ENCODE peak calls at places on chromosomes 16 and 17, in five cellular contexts. One of them, this sample, is unnamed.

GRCh38 chr16:71552698-71553503 is 24.0 kb downstream of the TAT start:
- DNase-seq in IMR-90: no peak
- DNase-seq in H1: no peak
- DNase-seq in neuronal stem cell: no peak
- DNase-seq in mesenchymal stem cell: no peak
- DNase-seq in this sample: no peak

GRCh38 chr17:58666858-58667267 is 25.0 kb downstream of the TEX14 start:
- DNase-seq in IMR-90: peak; percentile 79
- DNase-seq in H1: no peak
- DNase-seq in neuronal stem cell: no peak
- DNase-seq in mesenchymal stem cell: no peak
- DNase-seq in this sample: peak; percentile 41

GRCh38 chr17:19398301-19399181 is 11.6 kb upstream of the MFAP4 start:
- DNase-seq in IMR-90: no peak
- DNase-seq in H1: no peak
- DNase-seq in neuronal stem cell: no peak
- DNase-seq in mesenchymal stem cell: peak; percentile 35
- DNase-seq in this sample: no peak

GRCh38 chr17:44565866-44566443 is 8.7 kb downstream of the FZD2 start:
- DNase-seq in IMR-90: no peak
- DNase-seq in H1: no peak
- DNase-seq in neuronal stem cell: no peak
- DNase-seq in mesenchymal stem cell: no peak
- DNase-seq in this sample: peak; percentile 40

GRCh38 chr17:72429066-72429638 is 308.3 kb downstream of the SOX9 start:
- DNase-seq in IMR-90: no peak
- DNase-seq in H1: no peak
- DNase-seq in neuronal stem cell: no peak
- DNase-seq in mesenchymal stem cell: no peak
- DNase-seq in this sample: no peak

GRCh38 chr16:51759329-51759728 is 608.3 kb upstream of the SALL1 start:
- DNase-seq in IMR-90: no peak
- DNase-seq in H1: no peak
- DNase-seq in neuronal stem cell: no peak
- DNase-seq in mesenchymal stem cell: no peak
- DNase-seq in this sample: no peak

GRCh38 chr17:10699861-10700260 is 2.5 kb downstream of the ADPRM start:
- DNase-seq in IMR-90: no peak
- DNase-seq in H1: no peak
- DNase-seq in neuronal stem cell: no peak
- DNase-seq in mesenchymal stem cell: peak; percentile 41
- DNase-seq in this sample: no peak

GRCh38 chr16:278863-279366 is 1.5 kb upstream of the ARHGDIG start:
- DNase-seq in IMR-90: peak; percentile 17
- DNase-seq in H1: no peak
- DNase-seq in neuronal stem cell: no peak
- DNase-seq in mesenchymal stem cell: peak; percentile 37
- DNase-seq in this sample: no peak

GRCh38 chr17:41338961-41339485 is 11.6 kb downstream of the KRT33A start:
- DNase-seq in IMR-90: peak; percentile 39
- DNase-seq in H1: peak; percentile 3
- DNase-seq in neuronal stem cell: no peak
- DNase-seq in mesenchymal stem cell: peak; percentile 69
- DNase-seq in this sample: no peak

DNA sequence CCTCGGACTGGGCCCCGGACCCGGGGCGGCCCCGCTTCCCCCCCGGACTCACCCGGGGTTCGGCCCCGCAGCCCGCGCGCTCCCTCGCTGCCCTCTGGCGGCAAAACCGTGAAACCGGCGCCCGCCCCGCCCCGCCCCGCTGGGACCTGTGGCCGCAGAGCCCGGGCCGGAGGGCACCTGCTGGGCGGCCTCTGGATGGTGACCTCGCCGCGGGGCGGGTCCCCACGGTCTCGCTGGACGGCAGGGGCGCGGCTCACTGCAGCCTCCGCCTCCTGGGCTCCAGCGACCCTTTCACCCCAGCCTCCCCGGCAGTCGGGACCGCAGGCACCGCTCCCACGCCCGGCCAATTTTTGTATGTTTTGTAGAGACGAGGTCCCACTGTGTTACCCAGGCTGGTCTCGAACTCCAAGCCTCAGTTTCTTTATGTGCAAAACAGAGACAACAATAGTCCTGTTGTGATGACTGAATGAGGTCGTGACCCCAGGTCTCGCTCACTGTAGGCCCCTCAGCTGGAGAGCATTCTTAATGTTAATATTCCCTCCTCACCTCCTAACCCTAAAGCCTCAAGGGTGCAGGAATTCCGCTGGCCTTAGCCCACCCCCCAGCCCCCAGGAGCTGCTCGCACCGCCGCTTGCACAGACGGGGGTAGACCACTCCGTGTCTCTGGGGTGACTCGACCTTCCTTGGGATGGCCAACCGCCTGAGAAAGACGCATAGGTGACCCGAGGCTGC is 33.7 kb upstream of the RPH3AL start:
- DNase-seq in IMR-90: no peak
- DNase-seq in H1: peak; percentile 92
- DNase-seq in neuronal stem cell: peak; percentile 77
- DNase-seq in mesenchymal stem cell: peak; percentile 46
- DNase-seq in this sample: peak; percentile 86
- H2AFZ ChIP-seq in IMR-90: peak overlapping the region; percentile 81
- H2AFZ ChIP-seq in H1: no peak overlapping the region
- H2AFZ ChIP-seq in neuronal stem cell: peak overlapping the region; percentile 49
- H2AFZ ChIP-seq in mesenchymal stem cell: peak overlapping the region; percentile 23
- H2AFZ ChIP-seq in this sample: no peak overlapping the region

DNA sequence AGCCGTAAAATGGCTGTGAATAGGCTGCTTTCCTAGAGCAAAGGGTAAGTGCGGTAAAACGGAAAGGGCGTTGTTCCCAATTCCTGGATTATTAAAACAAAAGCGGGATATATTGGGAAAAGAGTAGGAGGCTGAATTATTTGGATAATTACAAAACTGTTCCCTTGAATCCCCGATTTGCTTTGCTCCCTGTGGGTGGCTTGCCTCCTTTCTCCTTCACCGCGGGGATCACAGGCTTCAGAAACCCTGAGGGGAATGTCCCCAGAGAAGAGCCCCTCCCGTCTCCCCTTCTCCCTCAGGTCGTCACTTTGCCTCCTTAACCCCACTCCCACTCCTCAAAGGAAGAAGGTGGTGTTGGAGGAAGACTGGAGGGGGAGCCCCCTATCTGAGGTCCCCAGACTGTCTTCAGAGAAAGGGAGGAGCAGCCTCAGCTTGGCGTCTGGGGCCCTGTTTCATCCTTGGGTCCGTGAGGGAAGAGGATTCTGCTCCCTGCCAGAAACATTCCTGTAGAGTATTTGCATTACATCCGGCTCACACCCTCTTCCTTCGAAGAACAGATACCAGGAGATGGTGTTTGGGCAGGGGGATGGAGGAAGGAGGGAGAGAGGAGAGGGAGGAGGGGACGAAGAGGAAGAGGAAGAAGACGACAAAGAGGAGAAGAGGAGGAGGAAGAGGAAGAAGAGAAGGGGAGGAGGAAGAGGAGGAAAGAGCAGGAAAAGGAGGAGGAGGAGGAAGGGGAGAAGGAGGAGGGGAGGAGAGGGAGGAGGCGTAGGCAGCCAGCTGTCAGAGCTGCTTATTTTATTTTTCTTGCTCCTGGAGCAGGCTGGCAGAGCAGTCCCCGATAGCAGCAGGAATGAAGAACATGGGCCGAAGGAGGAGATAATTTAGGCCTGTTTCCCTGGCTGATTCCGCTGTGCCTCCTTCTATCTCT is 31.8 kb downstream of the MRM1 start:
- DNase-seq in IMR-90: no peak
- DNase-seq in H1: no peak
- DNase-seq in neuronal stem cell: no peak
- DNase-seq in mesenchymal stem cell: no peak
- DNase-seq in this sample: peak; percentile 70
- H2BK5ac ChIP-seq in IMR-90: no peak overlapping the region
- H2BK5ac ChIP-seq in H1: peak overlapping the region; percentile 49
- H2BK5ac ChIP-seq in neuronal stem cell: no peak overlapping the region
- H2BK5ac ChIP-seq in mesenchymal stem cell: no peak overlapping the region
- H2BK5ac ChIP-seq in this sample: no peak overlapping the region

DNA sequence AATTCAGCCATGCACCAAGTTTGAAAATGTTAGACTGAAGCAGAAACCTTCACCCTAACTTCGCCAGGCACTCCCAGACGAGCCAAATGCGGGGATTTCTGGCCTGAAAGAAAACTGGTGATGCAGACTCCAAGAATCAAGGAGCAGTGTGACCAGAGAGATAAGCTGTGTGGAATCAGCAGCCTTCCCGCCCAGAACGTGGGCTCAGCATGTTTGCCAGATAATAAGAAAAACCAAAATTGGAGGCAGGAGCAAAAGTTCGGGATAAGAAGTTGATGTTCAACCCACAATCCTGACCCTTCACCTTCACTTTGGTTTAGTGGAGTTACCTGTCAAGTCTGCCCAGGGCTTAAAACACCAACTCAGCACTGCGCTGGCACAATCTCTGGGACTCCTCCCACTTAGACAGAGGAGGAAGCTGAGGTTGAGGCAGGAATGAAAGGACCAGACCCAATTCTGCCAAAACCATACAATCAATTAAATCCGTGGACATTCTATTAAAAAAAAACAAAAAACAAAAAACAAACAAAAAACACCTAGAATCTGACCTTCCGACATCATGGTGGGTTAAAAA is 3.0 kb downstream of the SLC43A2 start:
- DNase-seq in IMR-90: no peak
- DNase-seq in H1: no peak
- DNase-seq in neuronal stem cell: no peak
- DNase-seq in mesenchymal stem cell: no peak
- DNase-seq in this sample: no peak
- H2AFZ ChIP-seq in IMR-90: no peak overlapping the region
- H2AFZ ChIP-seq in H1: no peak overlapping the region
- H2AFZ ChIP-seq in neuronal stem cell: no peak overlapping the region
- H2AFZ ChIP-seq in mesenchymal stem cell: no peak overlapping the region
- H2AFZ ChIP-seq in this sample: no peak overlapping the region

GRCh38 chr16:66936462-66936861 is 1.1 kb downstream of the CES2 start:
- DNase-seq in IMR-90: no peak
- DNase-seq in H1: no peak
- DNase-seq in neuronal stem cell: no peak
- DNase-seq in mesenchymal stem cell: no peak
- DNase-seq in this sample: no peak

GRCh38 chr16:66933776-66934137 is 445 bp downstream of the CIAO2B start:
- DNase-seq in IMR-90: peak; percentile 35
- DNase-seq in H1: no peak
- DNase-seq in neuronal stem cell: no peak
- DNase-seq in mesenchymal stem cell: no peak
- DNase-seq in this sample: no peak

GRCh38 chr16:66932076-66932475 is 2.1 kb downstream of the CIAO2B start:
- DNase-seq in IMR-90: no peak
- DNase-seq in H1: no peak
- DNase-seq in neuronal stem cell: no peak
- DNase-seq in mesenchymal stem cell: no peak
- DNase-seq in this sample: no peak

GRCh38 chr16:66935319-66936011 is at the start of gene CES2:
- DNase-seq in IMR-90: peak; percentile 29
- DNase-seq in H1: no peak
- DNase-seq in neuronal stem cell: no peak
- DNase-seq in mesenchymal stem cell: peak; percentile 30
- DNase-seq in this sample: no peak

GRCh38 chr16:66934138-66934838 is at the start of gene CIAO2B:
- DNase-seq in IMR-90: peak; percentile 84
- DNase-seq in H1: peak; percentile 83
- DNase-seq in neuronal stem cell: peak; percentile 63
- DNase-seq in mesenchymal stem cell: peak; percentile 89
- DNase-seq in this sample: peak; percentile 74
- H2BK5ac ChIP-seq in IMR-90: peak within 1 kb of the TSS; percentile 98
- H2BK5ac ChIP-seq in H1: no peak within 1 kb of the TSS
- H2BK5ac ChIP-seq in neuronal stem cell: peak within 1 kb of the TSS; percentile 70
- H2BK5ac ChIP-seq in mesenchymal stem cell: peak within 1 kb of the TSS; percentile 15
- H2BK5ac ChIP-seq in this sample: no peak within 1 kb of the TSS

DNA sequence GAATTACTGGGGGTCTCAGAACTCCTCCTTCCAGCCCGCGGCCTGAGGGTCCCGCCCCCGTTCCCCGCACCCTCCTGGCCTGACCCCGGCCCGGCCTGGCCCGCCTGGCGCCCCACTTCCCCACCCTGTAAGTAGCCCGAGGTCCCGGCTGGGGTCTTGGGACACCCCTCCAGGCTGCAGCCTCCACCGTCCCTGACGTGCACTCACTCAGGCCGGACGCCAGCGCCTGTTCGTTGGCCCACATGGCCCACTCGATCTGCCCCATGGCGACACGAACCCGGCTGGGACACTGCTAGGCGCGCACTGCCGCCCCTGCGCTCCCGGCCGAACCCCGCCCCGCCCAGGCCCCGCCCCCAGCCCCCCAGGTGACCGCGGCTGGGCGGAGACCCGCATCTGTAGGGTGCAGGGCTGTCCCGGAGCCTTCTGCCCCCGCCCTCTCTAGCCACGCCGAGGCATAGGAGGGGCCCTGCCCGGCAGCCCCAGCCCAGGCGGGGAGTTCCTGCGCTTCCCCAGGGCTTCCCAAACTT is at the start of gene CYBA:
- DNase-seq in IMR-90: peak; percentile 22
- DNase-seq in H1: peak; percentile 90
- DNase-seq in neuronal stem cell: peak; percentile 44
- DNase-seq in mesenchymal stem cell: peak; percentile 84
- DNase-seq in this sample: peak; percentile 93
- H2AFZ ChIP-seq in IMR-90: peak within 1 kb of the TSS; percentile 95
- H2AFZ ChIP-seq in H1: no peak within 1 kb of the TSS
- H2AFZ ChIP-seq in neuronal stem cell: peak within 1 kb of the TSS; percentile 68
- H2AFZ ChIP-seq in mesenchymal stem cell: peak within 1 kb of the TSS; percentile 46
- H2AFZ ChIP-seq in this sample: no peak within 1 kb of the TSS

DNA sequence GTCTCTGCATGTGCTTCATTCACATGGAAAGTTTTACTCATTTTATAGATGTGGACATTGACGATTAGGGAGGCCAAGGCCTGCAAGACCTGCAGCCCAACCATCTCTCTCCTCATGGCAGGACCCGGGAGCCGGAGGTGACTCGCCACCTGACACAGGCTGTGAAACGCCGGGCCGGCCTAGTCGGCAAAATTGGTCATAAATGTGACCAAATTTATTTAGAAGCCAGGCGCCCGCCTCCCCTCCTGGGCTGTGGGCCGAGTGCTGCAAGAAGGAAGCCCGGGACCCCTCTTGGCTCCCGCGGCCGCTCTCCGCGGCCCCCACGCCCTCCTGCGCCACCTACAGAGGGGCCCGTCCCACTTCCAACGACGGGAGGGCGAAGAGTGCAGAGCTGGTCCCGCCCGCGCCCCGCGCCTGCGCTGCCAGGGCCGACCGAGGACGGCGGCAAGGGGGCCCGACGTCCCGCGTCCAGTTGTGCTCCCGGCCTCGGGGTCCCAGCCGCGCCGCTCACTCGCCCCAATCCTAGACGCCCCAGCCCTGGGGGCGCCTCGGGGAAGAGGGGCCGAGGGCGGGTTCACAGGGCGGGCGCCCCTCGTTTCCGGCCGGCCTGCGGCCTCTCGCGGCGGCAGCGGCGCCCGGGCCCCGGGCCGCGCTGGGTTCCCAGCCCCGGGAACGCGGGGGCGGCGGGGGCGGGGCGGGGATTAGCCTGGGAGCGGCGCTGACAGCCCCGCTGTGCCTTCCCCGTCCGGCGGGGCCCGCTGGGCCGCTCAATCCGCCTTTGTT is 47.5 kb downstream of the WNT3 start:
- DNase-seq in IMR-90: peak; percentile 23
- DNase-seq in H1: peak; percentile 75
- DNase-seq in neuronal stem cell: peak; percentile 54
- DNase-seq in mesenchymal stem cell: peak; percentile 63
- DNase-seq in this sample: peak; percentile 71
- H2BK5ac ChIP-seq in IMR-90: no peak overlapping the region
- H2BK5ac ChIP-seq in H1: peak overlapping the region; percentile 52
- H2BK5ac ChIP-seq in neuronal stem cell: no peak overlapping the region
- H2BK5ac ChIP-seq in mesenchymal stem cell: peak overlapping the region; percentile 40
- H2BK5ac ChIP-seq in this sample: no peak overlapping the region

This sample was measured in H9.